ENCODE peak calls at places on chromosomes 2 and 18, in four cellular contexts. Y is PC-3, R is B cell, O is fibroblast of the aortic adventitia. Q is an unnamed sample.

GRCh38 chr18:3585656-3586509 is 135.9 kb downstream of the TGIF1 start:
- DNase-seq in O (peak), Y (peak), R (peak), Q (peak)

GRCh38 chr2:148888003-148888501 is 13.0 kb downstream of the KIF5C start:
- DNase-seq in Y (no peak), R (no peak), O (no peak), Q (peak)

GRCh38 chr2:175553944-175554343 is 372.4 kb upstream of the ATP5MC3 start:
- DNase-seq in R (no peak), Y (no peak), O (no peak), Q (no peak)

GRCh38 chr2:219362524-219363164 is 25.1 kb downstream of the DNPEP start:
- DNase-seq in O (peak), R (no peak), Y (peak), Q (no peak)

GRCh38 chr2:28507806-28508764 is 12.2 kb downstream of the PLB1 start:
- DNase-seq in R (no peak), Y (peak), O (no peak), Q (no peak)

GRCh38 chr18:52588916-52589315 is 248.9 kb downstream of the DCC start:
- DNase-seq in Y (no peak), R (no peak), O (no peak), Q (no peak)

GRCh38 chr2:7672027-7672684 is 754.9 kb downstream of the RNF144A start:
- DNase-seq in R (no peak), O (peak), Y (peak), Q (peak)

GRCh38 chr2:66576381-66577330 is 141.7 kb downstream of the MEIS1 start:
- DNase-seq in Y (peak), R (no peak), O (peak), Q (peak)

GRCh38 chr2:43312751-43313641 is 86.6 kb upstream of the ZFP36L2 start:
- DNase-seq in R (no peak), O (peak), Y (peak), Q (no peak)

GRCh38 chr2:74045454-74045853 is 60.7 kb downstream of the TET3 start:
- DNase-seq in R (no peak), Y (no peak), O (peak), Q (no peak)

GRCh38 chr2:41136966-41137494 is 685.1 kb upstream of the SLC8A1 start:
- DNase-seq in Y (peak), R (no peak), O (peak), Q (no peak)

GRCh38 chr2:140552634-140553033 is 1578.2 kb downstream of the LRP1B start:
- DNase-seq in Y (no peak), R (no peak), O (no peak), Q (no peak)

GRCh38 chr2:158741631-158742030 is 53.5 kb upstream of the DAPL1 start:
- DNase-seq in O (no peak), Y (no peak), R (no peak), Q (no peak)

GRCh38 chr2:75233965-75234364 is 34.6 kb upstream of the TACR1 start:
- DNase-seq in O (no peak), Y (no peak), R (no peak), Q (no peak)

GRCh38 chr2:143481728-143482127 is 352.5 kb downstream of the ARHGAP15 start:
- DNase-seq in Y (no peak), O (no peak), R (no peak), Q (no peak)

GRCh38 chr2:55490554-55490953 is 29.0 kb upstream of the CFAP36 start:
- DNase-seq in O (peak), Y (peak), R (no peak), Q (no peak)

GRCh38 chr18:79948719-79949411 is 2.6 kb downstream of the SLC66A2 start:
- DNase-seq in O (no peak), Y (no peak), R (peak), Q (no peak)

GRCh38 chr2:160156665-160157064 is 43.4 kb downstream of the ITGB6 start:
- DNase-seq in R (no peak), Y (peak), O (peak), Q (no peak)

GRCh38 chr2:241569831-241570281 is 11.3 kb downstream of the BOK start:
- DNase-seq in Y (no peak), R (no peak), O (no peak), Q (no peak)

GRCh38 chr18:31041346-31042067 is 1.0 kb downstream of the DSC3 start:
- DNase-seq in R (no peak), O (no peak), Y (peak), Q (peak)

GRCh38 chr18:78640596-78640995 is 339.0 kb upstream of the SALL3 start:
- DNase-seq in Y (no peak), R (no peak), O (no peak), Q (no peak)

GRCh38 chr18:33837191-33837590 is 259.2 kb downstream of the ASXL3 start:
- DNase-seq in Y (no peak), R (no peak), O (no peak), Q (no peak)

GRCh38 chr2:239695728-239696240 is 295.0 kb upstream of the HDAC4 start:
- DNase-seq in Y (no peak), R (no peak), O (no peak), Q (no peak)

GRCh38 chr2:169106563-169107545 is 37.5 kb downstream of the DHRS9 start:
- DNase-seq in Y (no peak), O (no peak), R (no peak), Q (no peak)

GRCh38 chr2:196390243-196391148 is 219.1 kb upstream of the STK17B start:
- DNase-seq in O (peak), Y (no peak), R (no peak), Q (no peak)

GRCh38 chr2:20657522-20658235 is 6.8 kb upstream of the HS1BP3 start:
- DNase-seq in R (no peak), Y (no peak), O (no peak), Q (no peak)

GRCh38 chr2:224416656-224417360 is 14.9 kb upstream of the FAM124B start:
- DNase-seq in Y (no peak), R (no peak), O (no peak), Q (no peak)

GRCh38 chr2:20578895-20579825 is 71.7 kb downstream of the HS1BP3 start:
- DNase-seq in Y (peak), R (no peak), O (peak), Q (peak)

GRCh38 chr18:24118750-24119577 is 19.9 kb upstream of the CABYR start:
- DNase-seq in R (peak), O (peak), Y (peak), Q (peak)

GRCh38 chr2:234334146-234334545 is 162.7 kb downstream of the ARL4C start:
- DNase-seq in R (no peak), O (peak), Y (no peak), Q (no peak)

GRCh38 chr2:218039171-218039570 is 29.9 kb upstream of the RUFY4 start:
- DNase-seq in Y (peak), R (no peak), O (no peak), Q (no peak)

GRCh38 chr2:233436691-233437438 is 82.6 kb downstream of the DGKD start:
- DNase-seq in Y (no peak), O (no peak), R (no peak), Q (no peak)

GRCh38 chr2:153235516-153235915 is 243.0 kb downstream of the RPRM start:
- DNase-seq in R (no peak), O (no peak), Y (no peak), Q (no peak)

GRCh38 chr2:16113568-16114549 is 173.5 kb downstream of the MYCN start:
- DNase-seq in Y (no peak), R (no peak), O (no peak), Q (no peak)

GRCh38 chr2:677056-677949 is at the start of gene TMEM18:
- DNase-seq in Y (peak), O (peak), R (peak), Q (peak)

GRCh38 chr18:62030091-62030985 is 137.5 kb upstream of the RNF152 start:
- DNase-seq in Y (no peak), O (peak), R (no peak), Q (no peak)

GRCh38 chr18:56402872-56403516 is 235.4 kb downstream of the TXNL1 start:
- DNase-seq in O (peak), R (no peak), Y (peak), Q (no peak)

DNA sequence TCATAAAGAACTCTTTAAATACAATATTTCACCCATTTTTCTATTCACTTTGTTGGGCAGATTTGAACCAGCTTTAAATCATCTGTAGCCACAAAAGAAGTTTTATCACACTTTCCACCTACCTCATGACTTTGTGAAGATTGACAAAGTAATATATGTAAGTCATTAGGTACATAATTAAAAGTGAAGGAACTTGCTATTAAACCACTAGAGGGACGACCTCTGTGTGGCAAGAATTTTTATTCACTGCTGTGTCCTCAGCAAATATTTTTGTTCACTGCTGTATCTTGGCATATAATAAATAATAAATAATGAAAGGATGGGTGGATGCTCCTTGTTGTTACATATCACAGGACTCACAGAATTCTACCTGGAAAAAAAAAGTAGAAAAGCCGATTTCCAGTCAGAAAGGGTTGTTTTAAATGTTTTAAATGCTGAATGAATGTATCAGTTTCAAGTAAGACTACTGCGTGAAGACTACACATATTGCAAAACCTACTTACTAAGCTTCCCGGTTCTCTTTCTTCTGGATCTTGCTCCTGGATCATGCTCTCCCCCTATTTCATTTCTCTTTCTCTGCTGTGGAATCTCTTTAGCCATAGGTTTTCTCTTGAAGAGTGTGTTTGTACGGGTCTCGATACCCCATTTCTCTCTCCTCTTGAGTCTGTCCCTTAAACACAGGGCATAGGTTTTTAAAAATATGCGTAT is 44.8 kb downstream of the KCMF1 start:
- DNase-seq in Y (no peak), R (no peak), O (peak), Q (no peak)
- TF ChIP-seq CTCF in Y (peak), R (peak), O (peak), Q (peak)

DNA sequence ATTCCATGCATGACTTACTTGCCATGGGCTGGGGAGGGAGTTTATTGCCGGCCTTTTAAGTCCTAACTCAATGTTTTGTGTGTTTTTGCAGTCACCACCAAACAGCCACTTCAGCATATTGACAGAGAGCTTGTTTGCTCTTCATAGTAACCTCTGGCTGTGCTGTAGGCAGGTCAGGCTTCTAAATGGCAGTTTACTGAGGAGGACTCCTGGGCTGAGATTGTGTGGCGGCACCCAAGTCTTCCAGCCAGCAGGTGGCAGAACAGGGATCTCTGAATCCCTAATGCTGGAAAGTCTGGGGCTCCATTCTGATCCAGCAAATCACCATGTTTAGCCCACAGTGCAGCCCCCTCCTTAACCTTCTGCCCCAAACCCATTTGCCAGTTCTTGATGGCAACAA is 121.2 kb downstream of the CAPN13 start:
- DNase-seq in R (no peak), O (no peak), Y (peak), Q (no peak)
- TF ChIP-seq CTCF in R (no peak), O (no peak), Y (peak), Q (no peak)

DNA sequence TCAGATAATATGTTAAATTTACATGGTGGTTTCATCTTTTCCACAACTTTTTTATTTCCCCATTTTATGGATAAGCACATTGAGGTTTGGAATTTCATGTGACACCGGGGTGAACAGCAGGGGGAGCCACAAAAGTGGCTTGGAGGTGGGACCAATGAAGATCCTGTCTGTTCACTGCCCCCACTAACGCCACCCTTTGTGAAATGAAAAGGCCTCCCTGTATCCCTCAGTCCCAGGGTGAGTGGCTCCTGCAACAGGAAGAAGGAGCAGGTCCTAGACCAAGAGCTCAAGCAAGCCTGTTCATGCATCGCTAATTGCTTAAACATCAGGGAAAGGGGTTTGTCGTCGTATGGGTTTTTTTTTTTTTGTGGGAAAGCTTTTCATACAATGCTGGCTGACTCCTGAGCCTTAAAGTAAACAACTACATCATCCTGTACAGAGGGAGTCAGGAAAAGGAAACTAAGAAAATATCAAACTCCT is 267.8 kb upstream of the EPAS1 start:
- DNase-seq in Y (peak), O (peak), R (no peak), Q (peak)
- TF ChIP-seq CTCF in Y (peak), O (no peak), R (no peak), Q (peak)

DNA sequence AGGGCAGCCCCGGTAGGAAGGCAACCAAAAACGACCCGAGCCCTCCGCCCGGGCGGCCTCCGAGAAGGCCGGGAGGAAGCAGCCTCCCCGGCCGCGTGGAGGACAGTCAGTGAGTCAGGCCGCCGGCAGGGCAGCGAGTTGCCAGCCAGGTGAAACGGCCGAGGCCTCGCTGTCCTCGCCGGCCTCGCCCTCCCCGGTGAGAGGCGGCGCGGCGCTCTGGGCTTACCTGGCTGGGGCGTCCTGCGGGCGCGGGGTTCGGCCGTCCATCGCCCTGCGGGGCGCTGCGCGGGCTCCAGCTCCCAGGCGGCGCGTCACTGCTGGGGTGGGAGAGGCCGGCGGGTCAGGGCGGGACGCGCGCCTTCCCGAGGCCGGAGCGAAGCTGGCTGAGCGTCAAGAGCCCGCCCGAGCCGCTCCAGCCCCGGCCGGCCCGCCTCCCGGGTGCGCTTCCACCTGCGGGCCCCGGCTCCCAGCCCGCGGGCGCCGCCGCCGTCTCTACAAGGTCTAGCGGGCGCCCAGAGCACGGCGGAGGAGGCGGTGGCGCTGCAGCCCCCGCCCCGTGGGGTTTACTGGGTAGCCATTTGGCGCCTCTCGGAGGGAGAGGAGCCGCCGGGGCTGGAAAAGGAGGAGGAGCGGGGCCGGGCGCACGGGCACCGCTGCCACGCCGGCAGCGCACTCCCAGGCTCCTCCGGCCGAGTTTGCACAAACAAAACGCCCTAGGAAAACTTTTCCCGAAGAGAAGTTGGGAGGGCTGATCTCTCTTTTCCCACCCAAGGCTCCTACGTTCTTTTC is 499 bp downstream of the COBLL1 start:
- DNase-seq in O (peak), R (peak), Y (peak), Q (peak)
- TF ChIP-seq CTCF in O (peak), R (no peak), Y (no peak), Q (no peak)

GRCh38 chr2:71455011-71455740 is 1.8 kb downstream of the DYSF start:
- DNase-seq in R (no peak), Y (no peak), O (no peak), Q (peak)

GRCh38 chr2:71457123-71457958 is 4.0 kb downstream of the DYSF start:
- DNase-seq in O (no peak), Y (no peak), R (no peak), Q (no peak)

GRCh38 chr2:71456617-71457016 is 3.3 kb downstream of the DYSF start:
- DNase-seq in O (no peak), R (no peak), Y (no peak), Q (no peak)

GRCh38 chr2:71454221-71455010 is 1.1 kb downstream of the DYSF start:
- DNase-seq in R (no peak), O (no peak), Y (peak), Q (no peak)

GRCh38 chr2:71455741-71456569 is 2.6 kb downstream of the DYSF start:
- DNase-seq in O (no peak), R (no peak), Y (no peak), Q (peak)
- TF ChIP-seq CTCF in O (no peak), R (no peak), Y (no peak), Q (no peak)

GRCh38 chr2:205763708-205764501 is 81.6 kb downstream of the NRP2 start:
- DNase-seq in R (no peak), Y (no peak), O (peak), Q (peak)
- TF ChIP-seq CTCF in R (no peak), Y (peak), O (peak), Q (peak)

GRCh38 chr18:5851998-5852397 is 43.3 kb downstream of the TMEM200C start:
- DNase-seq in R (no peak), O (no peak), Y (peak), Q (no peak)
- TF ChIP-seq CTCF in R (no peak), O (no peak), Y (peak), Q (no peak)

Q was measured in endothelial cell.